ENCODE peak calls at places on chromosomes 5 and 9, in nine cellular contexts. E is right lobe of liver; J is H54; I is fibroblast of the aortic adventitia; G is progenitor cell of endocrine pancreas; L is GM19239; C is nucleus accumbens; Y is H7; M is stimulated activated CD4-positive, alpha-beta T cell treated with anti-CD3 and anti-CD28 coated beads, TNF-alpha, amount 100 ng/mL, for 48 hours. K is an unnamed sample.

GRCh38 chr9:33025572-33026347 is 687 bp downstream of the DNAJA1 start:
- DNase-seq in M (peak; percentile 49), C (peak; percentile 70), J (no peak), G (peak; percentile 61), E (peak; percentile 78), Y (peak; percentile 96), I (peak; percentile 41), L (no peak), K (peak; percentile 78)

GRCh38 chr9:110291921-110292575 is 35.7 kb upstream of the TXN start:
- DNase-seq in I (no peak), M (no peak), J (no peak), G (no peak), Y (peak; percentile 54), E (no peak), L (no peak), C (no peak), K (no peak)

GRCh38 chr5:133041910-133042309 is 9.9 kb upstream of the HSPA4 start:
- DNase-seq in Y (peak; percentile 26), C (no peak), G (no peak), I (peak; percentile 42), L (no peak), J (no peak), M (no peak), E (no peak), K (peak; percentile 52)

GRCh38 chr5:31048282-31048974 is 145.1 kb upstream of the CDH6 start:
- DNase-seq in M (no peak), E (no peak), J (no peak), L (no peak), I (no peak), G (no peak), C (no peak), Y (no peak), K (no peak)

GRCh38 chr9:4344946-4345345 is 45.1 kb upstream of the GLIS3 start:
- DNase-seq in G (no peak), Y (no peak), C (no peak), L (no peak), J (no peak), M (peak; percentile 30), I (no peak), E (no peak), K (no peak)

GRCh38 chr5:1087428-1087827 is 24.4 kb downstream of the SLC12A7 start:
- DNase-seq in E (no peak), I (no peak), C (no peak), G (no peak), J (no peak), Y (no peak), L (no peak), M (no peak), K (no peak)

GRCh38 chr9:36386396-36386795 is 13.7 kb downstream of the RNF38 start:
- DNase-seq in Y (no peak), G (no peak), I (no peak), M (no peak), E (no peak), J (no peak), C (no peak), L (no peak), K (no peak)

GRCh38 chr9:95025213-95026170 is 292.0 kb downstream of the FANCC start:
- DNase-seq in M (no peak), J (peak; percentile 68), E (peak; percentile 80), I (peak; percentile 85), C (no peak), G (no peak), L (no peak), Y (peak; percentile 36), K (peak; percentile 89)

GRCh38 chr9:92030367-92030766 is 80.3 kb upstream of the ROR2 start:
- DNase-seq in E (no peak), M (no peak), J (no peak), L (no peak), G (no peak), C (no peak), I (no peak), Y (no peak), K (no peak)

GRCh38 chr5:135333737-135334515 is 65.1 kb downstream of the MACROH2A1 start:
- DNase-seq in E (no peak), C (no peak), L (no peak), M (no peak), G (no peak), J (no peak), Y (no peak), I (no peak), K (no peak)

GRCh38 chr5:138793481-138794010 is 40.3 kb downstream of the CTNNA1 start:
- DNase-seq in J (no peak), G (no peak), I (peak; percentile 40), M (no peak), L (no peak), Y (no peak), C (no peak), E (no peak), K (no peak)

GRCh38 chr5:171579162-171579561 is 159.7 kb downstream of the FGF18 start:
- DNase-seq in C (no peak), L (no peak), M (no peak), J (no peak), I (no peak), E (no peak), G (no peak), Y (no peak), K (no peak)

GRCh38 chr5:174325961-174326360 is 280.5 kb downstream of the NSG2 start:
- DNase-seq in C (no peak), J (no peak), L (no peak), Y (no peak), E (no peak), G (no peak), I (no peak), M (no peak), K (no peak)

GRCh38 chr5:78597068-78597857 is 51.3 kb downstream of the LHFPL2 start:
- DNase-seq in I (peak; percentile 88), G (no peak), E (no peak), M (no peak), J (no peak), C (no peak), Y (no peak), L (no peak), K (peak; percentile 86)

GRCh38 chr9:123957168-123957721 is 27.3 kb upstream of the DENND1A start:
- DNase-seq in L (no peak), M (no peak), C (no peak), E (no peak), G (no peak), Y (no peak), I (no peak), J (no peak), K (no peak)

GRCh38 chr5:109900453-109900852 is 210.7 kb downstream of the MAN2A1 start:
- DNase-seq in Y (no peak), I (no peak), M (no peak), G (no peak), E (no peak), J (no peak), C (no peak), L (no peak), K (no peak)

GRCh38 chr5:89934069-89934468 is 475.5 kb downstream of the CETN3 start:
- DNase-seq in L (no peak), J (no peak), I (no peak), M (no peak), Y (no peak), C (no peak), E (no peak), G (no peak), K (no peak)

K was measured in mesenchymal stem cell.